ENCODE peak calls at places on chromosomes 4 and X, in ten cellular contexts. One of them, this sample, is unnamed.

GRCh38 chr4:113452152-113452551 is 309.4 kb downstream of the CAMK2D start:
- DNase-seq in OCI-LY7: no peak
- DNase-seq in heart right ventricle: no peak
- DNase-seq in stomach: no peak
- DNase-seq in effector memory CD4-positive, alpha-beta T cell: no peak
- DNase-seq in SK-N-MC: no peak
- DNase-seq in gastrocnemius medialis: no peak
- DNase-seq in WERI-Rb-1: no peak
- DNase-seq in lower lobe of right lung: no peak
- DNase-seq in SJCRH30: no peak
- DNase-seq in this sample: no peak

GRCh38 chrX:11944486-11944885 is 186.4 kb downstream of the MSL3 start:
- DNase-seq in lower lobe of right lung: no peak
- DNase-seq in heart right ventricle: no peak
- DNase-seq in OCI-LY7: peak; percentile 3
- DNase-seq in gastrocnemius medialis: no peak
- DNase-seq in effector memory CD4-positive, alpha-beta T cell: no peak
- DNase-seq in SJCRH30: peak; percentile 30
- DNase-seq in SK-N-MC: no peak
- DNase-seq in stomach: no peak
- DNase-seq in WERI-Rb-1: peak; percentile 20
- DNase-seq in this sample: no peak

GRCh38 chr4:26484032-26484515 is 6.2 kb downstream of the CCKAR start:
- DNase-seq in lower lobe of right lung: no peak
- DNase-seq in WERI-Rb-1: no peak
- DNase-seq in stomach: no peak
- DNase-seq in SJCRH30: no peak
- DNase-seq in effector memory CD4-positive, alpha-beta T cell: no peak
- DNase-seq in SK-N-MC: no peak
- DNase-seq in heart right ventricle: no peak
- DNase-seq in gastrocnemius medialis: no peak
- DNase-seq in OCI-LY7: no peak
- DNase-seq in this sample: no peak

GRCh38 chrX:104432321-104432720 is 133.7 kb upstream of the IL1RAPL2 start:
- DNase-seq in SK-N-MC: no peak
- DNase-seq in SJCRH30: no peak
- DNase-seq in stomach: no peak
- DNase-seq in WERI-Rb-1: no peak
- DNase-seq in OCI-LY7: no peak
- DNase-seq in gastrocnemius medialis: no peak
- DNase-seq in effector memory CD4-positive, alpha-beta T cell: no peak
- DNase-seq in lower lobe of right lung: no peak
- DNase-seq in heart right ventricle: no peak
- DNase-seq in this sample: no peak

GRCh38 chrX:119273807-119274192 is 37.7 kb downstream of the PGRMC1 start:
- DNase-seq in gastrocnemius medialis: no peak
- DNase-seq in SK-N-MC: no peak
- DNase-seq in lower lobe of right lung: no peak
- DNase-seq in stomach: no peak
- DNase-seq in SJCRH30: no peak
- DNase-seq in effector memory CD4-positive, alpha-beta T cell: no peak
- DNase-seq in WERI-Rb-1: no peak
- DNase-seq in heart right ventricle: no peak
- DNase-seq in OCI-LY7: no peak
- DNase-seq in this sample: peak; percentile 5

GRCh38 chr4:183343730-183344129 is 21.5 kb upstream of the CLDN24 start:
- DNase-seq in gastrocnemius medialis: no peak
- DNase-seq in WERI-Rb-1: no peak
- DNase-seq in stomach: no peak
- DNase-seq in OCI-LY7: no peak
- DNase-seq in lower lobe of right lung: no peak
- DNase-seq in SJCRH30: no peak
- DNase-seq in heart right ventricle: no peak
- DNase-seq in effector memory CD4-positive, alpha-beta T cell: no peak
- DNase-seq in SK-N-MC: no peak
- DNase-seq in this sample: no peak

GRCh38 chr4:77169496-77169895 is 12.5 kb downstream of the CCNG2 start:
- DNase-seq in WERI-Rb-1: peak; percentile 78
- DNase-seq in SK-N-MC: no peak
- DNase-seq in lower lobe of right lung: no peak
- DNase-seq in gastrocnemius medialis: no peak
- DNase-seq in stomach: no peak
- DNase-seq in heart right ventricle: no peak
- DNase-seq in OCI-LY7: no peak
- DNase-seq in SJCRH30: no peak
- DNase-seq in effector memory CD4-positive, alpha-beta T cell: no peak
- DNase-seq in this sample: no peak

GRCh38 chrX:11381464-11381863 is 88.3 kb downstream of the AMELX start:
- DNase-seq in WERI-Rb-1: peak; percentile 22
- DNase-seq in SJCRH30: peak; percentile 50
- DNase-seq in gastrocnemius medialis: peak; percentile 19
- DNase-seq in SK-N-MC: no peak
- DNase-seq in effector memory CD4-positive, alpha-beta T cell: no peak
- DNase-seq in stomach: no peak
- DNase-seq in lower lobe of right lung: no peak
- DNase-seq in OCI-LY7: peak; percentile 54
- DNase-seq in heart right ventricle: no peak
- DNase-seq in this sample: peak; percentile 36

GRCh38 chr4:141124224-141124623 is 9.0 kb downstream of the RNF150 start:
- DNase-seq in stomach: no peak
- DNase-seq in effector memory CD4-positive, alpha-beta T cell: no peak
- DNase-seq in OCI-LY7: no peak
- DNase-seq in gastrocnemius medialis: no peak
- DNase-seq in SJCRH30: no peak
- DNase-seq in lower lobe of right lung: no peak
- DNase-seq in SK-N-MC: no peak
- DNase-seq in WERI-Rb-1: no peak
- DNase-seq in heart right ventricle: no peak
- DNase-seq in this sample: no peak

DNA sequence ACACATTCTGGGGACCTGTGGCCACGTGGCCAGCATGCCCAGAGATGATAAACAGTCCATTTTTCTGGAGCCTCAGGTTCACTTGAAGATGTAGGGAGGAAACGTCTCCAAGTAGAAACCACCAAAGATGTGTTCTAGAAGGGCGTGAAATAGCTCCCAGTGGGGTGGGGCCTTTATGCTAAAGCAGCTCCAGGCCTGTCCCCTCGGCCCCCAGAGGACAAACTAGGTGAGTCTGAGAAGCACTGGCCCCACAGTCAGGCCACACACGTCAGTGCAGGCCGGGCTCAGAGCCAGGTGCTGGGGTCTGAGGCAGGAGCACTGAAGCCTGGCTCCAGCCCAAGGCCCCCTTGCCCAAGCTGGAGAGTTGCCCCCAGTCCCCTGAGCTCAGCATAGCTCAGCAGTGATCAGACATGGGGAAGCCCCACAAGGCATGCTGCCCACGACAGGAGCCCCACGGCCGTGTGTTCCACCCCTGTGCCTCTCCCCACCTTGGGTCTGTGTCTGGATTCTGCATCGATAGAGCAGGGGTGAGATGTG is 95.4 kb upstream of the PSAPL1 start:
- DNase-seq in effector memory CD4-positive, alpha-beta T cell: no peak
- DNase-seq in heart right ventricle: no peak
- DNase-seq in lower lobe of right lung: no peak
- DNase-seq in SK-N-MC: no peak
- DNase-seq in SJCRH30: no peak
- DNase-seq in stomach: no peak
- DNase-seq in WERI-Rb-1: peak; percentile 33
- DNase-seq in OCI-LY7: no peak
- DNase-seq in gastrocnemius medialis: no peak
- DNase-seq in this sample: no peak
- H3K27ac ChIP-seq in effector memory CD4-positive, alpha-beta T cell: no peak overlapping the region
- H3K27ac ChIP-seq in heart right ventricle: no peak overlapping the region
- H3K27ac ChIP-seq in lower lobe of right lung: no peak overlapping the region
- H3K27ac ChIP-seq in SK-N-MC: no peak overlapping the region
- H3K27ac ChIP-seq in SJCRH30: no peak overlapping the region
- H3K27ac ChIP-seq in stomach: no peak overlapping the region
- H3K27ac ChIP-seq in WERI-Rb-1: peak overlapping the region; percentile 27
- H3K27ac ChIP-seq in OCI-LY7: no peak overlapping the region
- H3K27ac ChIP-seq in gastrocnemius medialis: no peak overlapping the region
- H3K27ac ChIP-seq in this sample: no peak overlapping the region

DNA sequence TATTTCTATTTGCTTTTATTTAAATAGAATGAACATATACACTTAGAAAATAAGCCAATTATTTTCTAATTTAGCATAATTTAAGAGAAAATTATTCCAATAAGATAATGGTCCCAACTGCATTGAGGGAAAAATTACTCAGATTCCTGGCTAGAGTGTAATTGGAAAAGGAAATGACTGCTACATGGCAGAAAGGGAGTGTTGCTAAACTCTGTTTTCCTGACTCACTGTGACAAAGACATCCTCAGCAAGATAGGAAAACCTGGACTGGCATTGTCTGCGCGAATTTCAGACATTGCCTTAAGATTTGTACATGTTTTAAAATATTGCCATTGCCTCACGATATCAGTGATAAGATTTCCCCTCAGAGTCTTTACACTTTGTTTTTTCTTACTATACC is 8.2 kb downstream of the TNIP3 start:
- DNase-seq in gastrocnemius medialis: no peak
- DNase-seq in lower lobe of right lung: no peak
- DNase-seq in stomach: no peak
- DNase-seq in effector memory CD4-positive, alpha-beta T cell: no peak
- DNase-seq in WERI-Rb-1: no peak
- DNase-seq in SJCRH30: no peak
- DNase-seq in heart right ventricle: no peak
- DNase-seq in SK-N-MC: peak; percentile 35
- DNase-seq in OCI-LY7: no peak
- DNase-seq in this sample: no peak
- H3K4me3 ChIP-seq in gastrocnemius medialis: no peak overlapping the region
- H3K4me3 ChIP-seq in lower lobe of right lung: peak overlapping the region; percentile 57
- H3K4me3 ChIP-seq in stomach: no peak overlapping the region
- H3K4me3 ChIP-seq in effector memory CD4-positive, alpha-beta T cell: no peak overlapping the region
- H3K4me3 ChIP-seq in WERI-Rb-1: no peak overlapping the region
- H3K4me3 ChIP-seq in SJCRH30: peak overlapping the region; percentile 62
- H3K4me3 ChIP-seq in heart right ventricle: peak overlapping the region; percentile 49
- H3K4me3 ChIP-seq in SK-N-MC: peak overlapping the region; percentile 47
- H3K4me3 ChIP-seq in OCI-LY7: no peak overlapping the region
- H3K4me3 ChIP-seq in this sample: no peak overlapping the region

GRCh38 chr4:121875663-121876062 is 5.4 kb upstream of the BBS7 start:
- DNase-seq in stomach: no peak
- DNase-seq in heart right ventricle: no peak
- DNase-seq in gastrocnemius medialis: no peak
- DNase-seq in SK-N-MC: no peak
- DNase-seq in WERI-Rb-1: no peak
- DNase-seq in effector memory CD4-positive, alpha-beta T cell: no peak
- DNase-seq in lower lobe of right lung: no peak
- DNase-seq in OCI-LY7: no peak
- DNase-seq in SJCRH30: no peak
- DNase-seq in this sample: no peak

GRCh38 chr4:121876070-121876469 is 5.8 kb upstream of the BBS7 start:
- DNase-seq in OCI-LY7: no peak
- DNase-seq in lower lobe of right lung: no peak
- DNase-seq in SK-N-MC: no peak
- DNase-seq in WERI-Rb-1: no peak
- DNase-seq in effector memory CD4-positive, alpha-beta T cell: no peak
- DNase-seq in stomach: no peak
- DNase-seq in SJCRH30: no peak
- DNase-seq in gastrocnemius medialis: no peak
- DNase-seq in heart right ventricle: no peak
- DNase-seq in this sample: no peak

GRCh38 chr4:121873604-121874003 is 3.3 kb upstream of the BBS7 start:
- DNase-seq in lower lobe of right lung: no peak
- DNase-seq in gastrocnemius medialis: no peak
- DNase-seq in SJCRH30: peak; percentile 10
- DNase-seq in WERI-Rb-1: no peak
- DNase-seq in stomach: no peak
- DNase-seq in OCI-LY7: no peak
- DNase-seq in heart right ventricle: no peak
- DNase-seq in effector memory CD4-positive, alpha-beta T cell: no peak
- DNase-seq in SK-N-MC: no peak
- DNase-seq in this sample: no peak

GRCh38 chr4:121879135-121879534 is 8.9 kb upstream of the BBS7 start:
- DNase-seq in gastrocnemius medialis: no peak
- DNase-seq in stomach: no peak
- DNase-seq in OCI-LY7: no peak
- DNase-seq in heart right ventricle: no peak
- DNase-seq in SK-N-MC: no peak
- DNase-seq in effector memory CD4-positive, alpha-beta T cell: no peak
- DNase-seq in SJCRH30: no peak
- DNase-seq in WERI-Rb-1: no peak
- DNase-seq in lower lobe of right lung: no peak
- DNase-seq in this sample: no peak

DNA sequence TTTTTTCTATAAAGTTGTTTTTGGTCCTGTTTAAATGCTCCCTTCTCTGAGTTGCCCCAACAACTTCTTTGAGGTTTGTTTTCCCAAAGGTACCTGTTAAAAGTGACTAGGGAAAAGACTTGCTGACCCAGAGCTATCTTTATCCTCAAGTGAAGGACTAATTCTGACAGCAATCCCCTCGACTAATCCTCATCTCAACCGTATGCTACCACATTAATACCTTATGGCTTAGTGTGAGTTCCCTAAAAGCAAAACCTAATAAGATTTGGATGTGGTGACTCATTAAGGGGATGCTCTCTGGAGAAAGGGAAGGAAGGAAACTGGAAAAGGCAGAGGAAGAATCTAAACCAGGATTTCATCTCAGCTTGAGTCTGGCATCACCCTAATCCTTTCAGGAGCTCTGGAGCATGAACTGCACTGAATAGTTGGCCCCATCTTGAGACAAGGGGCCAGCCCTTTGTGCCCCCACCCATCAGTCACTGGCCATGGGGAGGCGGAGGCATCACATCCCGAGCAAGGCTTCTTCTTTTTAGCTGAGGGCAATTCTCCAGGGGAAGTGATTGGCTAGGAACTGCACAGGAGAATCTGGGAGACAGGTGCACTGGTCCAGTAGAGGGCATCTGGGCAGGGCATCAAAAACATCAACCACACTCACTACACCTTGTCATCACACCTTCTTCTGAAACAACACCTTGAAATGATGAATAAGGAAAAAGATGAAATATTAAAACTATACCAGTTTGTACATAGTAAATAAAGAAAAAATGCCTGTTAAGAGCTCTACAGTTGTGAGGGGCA is 6.9 kb upstream of the BBS7 start:
- DNase-seq in effector memory CD4-positive, alpha-beta T cell: no peak
- DNase-seq in gastrocnemius medialis: no peak
- DNase-seq in SJCRH30: no peak
- DNase-seq in stomach: no peak
- DNase-seq in lower lobe of right lung: no peak
- DNase-seq in OCI-LY7: no peak
- DNase-seq in WERI-Rb-1: peak; percentile 79
- DNase-seq in SK-N-MC: no peak
- DNase-seq in heart right ventricle: no peak
- DNase-seq in this sample: no peak
- H3K36me3 ChIP-seq in effector memory CD4-positive, alpha-beta T cell: no peaks in the 10 kb centered on the region
- H3K36me3 ChIP-seq in gastrocnemius medialis: no peaks in the 10 kb centered on the region
- H3K36me3 ChIP-seq in SJCRH30: no peaks in the 10 kb centered on the region
- H3K36me3 ChIP-seq in stomach: no peaks in the 10 kb centered on the region
- H3K36me3 ChIP-seq in lower lobe of right lung: no peaks in the 10 kb centered on the region
- H3K36me3 ChIP-seq in OCI-LY7: no peaks in the 10 kb centered on the region
- H3K36me3 ChIP-seq in WERI-Rb-1: no peaks in the 10 kb centered on the region
- H3K36me3 ChIP-seq in SK-N-MC: no peaks in the 10 kb centered on the region
- H3K36me3 ChIP-seq in heart right ventricle: no peaks in the 10 kb centered on the region
- H3K36me3 ChIP-seq in this sample: no peaks in the 10 kb centered on the region

DNA sequence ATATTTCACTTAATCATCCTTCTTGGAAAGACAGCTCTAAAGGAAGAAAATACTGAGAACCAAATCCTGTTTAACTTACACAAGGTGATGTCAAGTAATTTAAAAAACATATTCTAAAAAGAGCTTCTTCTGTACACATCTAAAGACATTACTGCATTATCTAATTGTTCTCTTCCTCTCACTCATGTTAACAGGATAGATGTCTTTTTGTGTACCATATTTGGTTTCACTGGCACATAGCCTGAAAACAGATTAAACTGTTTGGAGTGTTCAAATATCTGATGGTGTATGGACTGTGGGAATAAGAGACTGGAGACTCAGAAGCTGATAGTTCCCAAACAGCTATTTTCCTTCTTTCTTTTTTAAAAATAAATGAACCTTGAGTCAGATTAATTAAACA is 213.3 kb upstream of the MAB21L2 start:
- DNase-seq in WERI-Rb-1: no peak
- DNase-seq in SK-N-MC: no peak
- DNase-seq in effector memory CD4-positive, alpha-beta T cell: no peak
- DNase-seq in stomach: no peak
- DNase-seq in lower lobe of right lung: no peak
- DNase-seq in OCI-LY7: no peak
- DNase-seq in SJCRH30: no peak
- DNase-seq in gastrocnemius medialis: no peak
- DNase-seq in heart right ventricle: no peak
- DNase-seq in this sample: no peak
- H3K27ac ChIP-seq in WERI-Rb-1: no peak overlapping the region
- H3K27ac ChIP-seq in SK-N-MC: no peak overlapping the region
- H3K27ac ChIP-seq in effector memory CD4-positive, alpha-beta T cell: no peak overlapping the region
- H3K27ac ChIP-seq in stomach: no peak overlapping the region
- H3K27ac ChIP-seq in lower lobe of right lung: no peak overlapping the region
- H3K27ac ChIP-seq in OCI-LY7: no peak overlapping the region
- H3K27ac ChIP-seq in SJCRH30: no peak overlapping the region
- H3K27ac ChIP-seq in gastrocnemius medialis: no peak overlapping the region
- H3K27ac ChIP-seq in heart right ventricle: no peak overlapping the region
- H3K27ac ChIP-seq in this sample: no peak overlapping the region